ENCODE peak calls at places on chromosome 14, in eight cellular contexts. X, E, P, D, W, A, B and S are unnamed samples.

GRCh38 chr14:99728231-99728920 is 44.3 kb downstream of the CYP46A1 start:
- DNase-seq in D (no peak), A (no peak), E (no peak), B (no peak), P (peak), X (no peak), W (no peak), S (no peak)

GRCh38 chr14:71680733-71681387 is 251.4 kb upstream of the RGS6 start:
- DNase-seq in W (no peak), A (no peak), D (no peak), B (no peak), X (no peak), P (no peak), E (no peak), S (no peak)

GRCh38 chr14:89249296-89249565 is 167.8 kb downstream of the FOXN3 start:
- DNase-seq in P (no peak), W (peak), B (no peak), A (no peak), D (no peak), X (peak), E (no peak), S (no peak)

GRCh38 chr14:33871394-33871793 is 79.5 kb downstream of the EGLN3 start:
- DNase-seq in E (no peak), P (no peak), X (no peak), A (no peak), B (no peak), D (peak), W (no peak), S (no peak)

GRCh38 chr14:24098927-24099813 is 5.1 kb downstream of the PCK2 start:
- DNase-seq in P (no peak), B (no peak), X (no peak), D (no peak), E (no peak), W (no peak), A (no peak), S (no peak)

GRCh38 chr14:96823652-96824051 is 26.5 kb downstream of the VRK1 start:
- DNase-seq in D (no peak), B (no peak), A (no peak), X (no peak), E (no peak), W (no peak), P (no peak), S (no peak)

GRCh38 chr14:22598896-22599244 is 770 bp downstream of the ABHD4 start:
- DNase-seq in W (peak), D (peak), E (peak), B (peak), X (peak), A (peak), P (no peak), S (peak)

GRCh38 chr14:20632831-20633771 is 8.4 kb downstream of the OR6S1 start:
- DNase-seq in P (peak), B (peak), D (peak), A (peak), X (peak), E (peak), W (peak), S (peak)

GRCh38 chr14:90056821-90057220 is 5.0 kb upstream of the KCNK13 start:
- DNase-seq in D (no peak), B (no peak), E (no peak), P (no peak), A (no peak), X (no peak), W (no peak), S (no peak)

GRCh38 chr14:45610303-45610702 is 357.3 kb upstream of the MIS18BP1 start:
- DNase-seq in W (peak), D (no peak), B (no peak), E (peak), P (no peak), A (peak), X (peak), S (no peak)

GRCh38 chr14:90577661-90578282 is 180.9 kb downstream of the CALM1 start:
- DNase-seq in X (no peak), B (no peak), E (no peak), A (no peak), D (no peak), W (no peak), P (no peak), S (no peak)

GRCh38 chr14:33647385-33647786 is 303.5 kb downstream of the EGLN3 start:
- DNase-seq in D (no peak), B (peak), X (peak), E (peak), A (peak), P (no peak), W (peak), S (peak)

GRCh38 chr14:73452341-73453191 is 5.8 kb downstream of the NUMB start:
- DNase-seq in D (no peak), E (peak), X (peak), W (peak), P (no peak), B (peak), A (peak), S (no peak)

GRCh38 chr14:93304771-93305170 is 28.1 kb downstream of the BTBD7 start:
- DNase-seq in A (no peak), D (no peak), X (no peak), E (peak), P (no peak), W (no peak), B (peak), S (no peak)

GRCh38 chr14:105477659-105478623 is 3.3 kb downstream of the CRIP2 start:
- DNase-seq in D (no peak), A (no peak), P (no peak), E (no peak), X (no peak), W (no peak), B (peak), S (no peak)

GRCh38 chr14:64721391-64721791 is 17.2 kb downstream of the PLEKHG3 start:
- DNase-seq in P (no peak), E (peak), W (no peak), X (no peak), A (peak), B (peak), D (no peak), S (peak)

GRCh38 chr14:74048291-74048690 is 29.1 kb downstream of the BBOF1 start:
- DNase-seq in P (no peak), E (peak), A (peak), W (peak), D (peak), X (no peak), B (no peak), S (no peak)

GRCh38 chr14:84959796-84960515 is 570.0 kb upstream of the FLRT2 start:
- DNase-seq in B (no peak), P (no peak), A (no peak), E (no peak), D (no peak), W (no peak), X (no peak), S (no peak)

GRCh38 chr14:28361486-28361885 is 405.1 kb upstream of the FOXG1 start:
- DNase-seq in A (peak), B (no peak), W (no peak), E (no peak), D (no peak), X (no peak), P (no peak), S (no peak)

GRCh38 chr14:22283000-22283399 is 306.0 kb downstream of the DAD1 start:
- DNase-seq in B (no peak), X (no peak), P (no peak), E (no peak), D (no peak), A (peak), W (peak), S (no peak)

GRCh38 chr14:62661818-62662217 is 383.4 kb downstream of the KCNH5 start:
- DNase-seq in A (no peak), B (peak), W (peak), X (no peak), P (no peak), E (no peak), D (no peak), S (no peak)

GRCh38 chr14:22379727-22380126 is 209.3 kb downstream of the DAD1 start:
- DNase-seq in W (peak), D (no peak), A (no peak), P (no peak), B (no peak), E (peak), X (no peak), S (no peak)

GRCh38 chr14:33062476-33062875 is 123.8 kb downstream of the NPAS3 start:
- DNase-seq in B (no peak), W (no peak), X (no peak), A (no peak), E (no peak), D (no peak), P (no peak), S (no peak)

GRCh38 chr14:72291908-72292688 is 359.9 kb downstream of the RGS6 start:
- DNase-seq in D (peak), W (peak), X (peak), P (no peak), A (peak), E (peak), B (peak), S (no peak)

GRCh38 chr14:33792387-33793368 is 158.2 kb downstream of the EGLN3 start:
- DNase-seq in B (peak), E (peak), W (peak), D (peak), X (peak), A (peak), P (peak), S (peak)

GRCh38 chr14:50402965-50403364 is 6.3 kb upstream of the CDKL1 start:
- DNase-seq in W (peak), P (no peak), E (peak), D (no peak), X (no peak), B (no peak), A (no peak), S (no peak)

GRCh38 chr14:46063872-46064271 is 587.7 kb downstream of the RPL10L start:
- DNase-seq in D (peak), W (peak), E (no peak), P (no peak), A (peak), X (no peak), B (no peak), S (no peak)

GRCh38 chr14:64081174-64081746 is 212.9 kb downstream of the ESR2 start:
- DNase-seq in D (no peak), B (no peak), X (no peak), A (no peak), P (no peak), W (peak), E (no peak), S (no peak)

GRCh38 chr14:103134919-103135318 is 11.7 kb downstream of the TNFAIP2 start:
- DNase-seq in B (no peak), E (no peak), X (no peak), P (no peak), W (no peak), D (no peak), A (no peak), S (no peak)

GRCh38 chr14:104343294-104343625 is 204.9 kb downstream of the KIF26A start:
- DNase-seq in D (no peak), B (no peak), W (no peak), P (no peak), E (no peak), A (no peak), X (no peak), S (no peak)

GRCh38 chr14:92663049-92663448 is 85.4 kb downstream of the LGMN start:
- DNase-seq in E (no peak), A (no peak), D (no peak), W (peak), B (peak), P (no peak), X (no peak), S (no peak)

GRCh38 chr14:103696466-103697071 is 18.7 kb downstream of the XRCC3 start:
- DNase-seq in B (peak), D (no peak), X (no peak), W (no peak), A (no peak), P (no peak), E (no peak), S (peak)

GRCh38 chr14:70254476-70254961 is 65.8 kb upstream of the SLC8A3 start:
- DNase-seq in D (peak), W (peak), X (peak), B (peak), E (no peak), A (peak), P (peak), S (no peak)

GRCh38 chr14:104596451-104596918 is 8.1 kb downstream of the TMEM179 start:
- DNase-seq in D (no peak), B (no peak), P (peak), W (no peak), A (no peak), X (no peak), E (no peak), S (no peak)

GRCh38 chr14:71720978-71721624 is 211.1 kb upstream of the RGS6 start:
- DNase-seq in W (peak), A (peak), D (peak), E (peak), X (peak), P (no peak), B (peak), S (peak)

GRCh38 chr14:64723691-64724577 is 19.7 kb downstream of the PLEKHG3 start:
- DNase-seq in P (no peak), B (no peak), D (no peak), A (no peak), E (no peak), W (no peak), X (no peak), S (no peak)

GRCh38 chr14:104280085-104280901 is 141.9 kb downstream of the KIF26A start:
- DNase-seq in D (no peak), E (no peak), P (peak), W (no peak), X (no peak), B (no peak), A (no peak), S (no peak)

GRCh38 chr14:105250986-105251385 is 2.7 kb downstream of the BTBD6 start:
- DNase-seq in B (no peak), W (no peak), A (no peak), E (no peak), P (no peak), D (no peak), X (no peak), S (no peak)

GRCh38 chr14:91139776-91140175 is 25.9 kb downstream of the DGLUCY start:
- DNase-seq in D (peak), E (no peak), X (no peak), W (no peak), A (no peak), B (no peak), P (no peak), S (no peak)

GRCh38 chr14:52950898-52951729 is at the start of gene FERMT2:
- DNase-seq in A (peak), D (peak), W (peak), X (peak), P (peak), B (peak), E (peak), S (peak)

GRCh38 chr14:52950410-52950897 is 396 bp downstream of the FERMT2 start:
- DNase-seq in D (peak), A (peak), X (peak), E (peak), B (peak), P (peak), W (no peak), S (no peak)

GRCh38 chr14:52949711-52950409 is 990 bp downstream of the FERMT2 start:
- DNase-seq in D (peak), A (peak), X (peak), B (peak), E (peak), P (no peak), W (peak), S (no peak)

GRCh38 chr14:52949249-52949648 is 1.6 kb downstream of the FERMT2 start:
- DNase-seq in X (no peak), P (no peak), A (no peak), E (no peak), W (no peak), B (no peak), D (no peak), S (no peak)

DNA sequence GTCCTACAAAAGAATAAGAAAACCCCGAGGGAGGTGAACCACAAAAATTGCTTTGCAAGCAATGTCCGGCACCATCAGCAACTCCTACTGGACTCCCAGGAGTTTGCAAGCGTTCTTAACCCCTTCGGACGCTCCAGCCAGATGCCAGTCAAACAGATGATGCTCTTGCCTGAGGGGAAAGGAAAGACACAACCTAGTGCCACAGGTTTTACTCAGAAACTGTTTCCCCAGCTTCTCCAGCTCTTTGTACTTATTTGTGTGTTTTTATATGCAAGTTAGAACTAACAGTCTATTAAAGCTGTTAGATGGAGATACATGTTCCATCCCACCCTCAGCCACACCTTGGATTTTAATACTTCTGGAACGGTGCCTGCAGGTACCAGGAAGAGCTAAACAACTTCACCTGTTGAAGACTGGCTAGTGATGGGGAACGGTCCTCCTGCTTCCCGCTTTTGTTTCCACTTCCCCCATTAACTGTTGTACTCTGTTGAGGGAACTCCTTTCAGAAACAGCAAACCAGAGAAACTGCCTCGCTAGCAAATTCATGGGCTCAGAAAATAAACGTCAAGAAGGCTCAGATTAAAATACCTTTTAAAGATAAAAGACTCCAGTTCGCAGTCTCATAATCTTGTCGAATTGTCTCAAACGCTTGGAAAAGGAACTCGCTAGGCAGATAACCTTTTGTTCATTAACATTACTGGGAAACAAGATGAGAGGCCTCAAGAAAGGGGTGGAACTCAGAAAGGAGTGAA is 1.1 kb upstream of the FERMT2 start:
- DNase-seq in A (peak), X (peak), E (peak), P (peak), D (peak), B (peak), W (peak), S (peak)
- TF ChIP-seq CTCF in A (peak), X (peak), E (peak), P (no peak), D (no peak), B (peak), W (peak), S (peak)

GRCh38 chr14:80784824-80785223 is 156.7 kb downstream of the CEP128 start:
- DNase-seq in A (peak), E (peak), B (peak), D (no peak), P (no peak), W (no peak), X (no peak), S (peak)
- TF ChIP-seq CTCF in A (no peak), E (peak), B (peak), D (no peak), P (no peak), W (no peak), X (no peak), S (peak)

DNA sequence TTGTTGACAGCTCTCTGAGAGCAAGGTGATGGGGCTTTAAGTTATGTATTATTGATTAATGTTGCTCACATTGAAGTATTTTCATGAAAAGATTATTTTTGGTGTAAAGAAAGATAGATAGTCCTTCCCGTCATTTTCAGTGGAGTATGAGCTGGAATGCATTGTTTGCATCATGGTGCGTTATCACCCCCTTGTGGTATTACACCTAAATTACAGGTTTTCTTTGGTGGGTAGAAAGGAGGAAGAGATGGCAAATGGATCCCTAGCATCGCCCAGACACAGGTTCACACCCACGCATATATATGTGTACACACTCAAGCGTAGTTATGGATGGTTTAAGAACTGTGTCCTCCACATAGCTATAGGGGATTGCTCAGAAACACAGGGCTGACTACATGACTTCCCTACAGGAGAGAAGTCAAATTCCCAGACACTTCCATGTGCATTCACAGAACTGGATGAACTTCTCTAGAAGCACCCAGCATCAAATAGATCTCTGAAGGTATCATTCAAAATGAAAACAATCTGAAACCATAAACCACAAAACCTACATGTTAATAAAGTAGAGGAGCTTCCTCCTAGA is 14.4 kb upstream of the SERPINA10 start:
- DNase-seq in D (peak), X (no peak), W (peak), B (no peak), A (peak), P (no peak), E (no peak), S (no peak)
- TF ChIP-seq CTCF in D (peak), X (no peak), W (peak), B (no peak), A (no peak), P (peak), E (no peak), S (no peak)

GRCh38 chr14:95216013-95216412 is 58.7 kb upstream of the DICER1 start:
- DNase-seq in X (no peak), W (no peak), B (no peak), A (no peak), P (no peak), E (no peak), D (no peak), S (no peak)
- TF ChIP-seq CTCF in X (no peak), W (no peak), B (no peak), A (no peak), P (no peak), E (no peak), D (no peak), S (no peak)

DNA sequence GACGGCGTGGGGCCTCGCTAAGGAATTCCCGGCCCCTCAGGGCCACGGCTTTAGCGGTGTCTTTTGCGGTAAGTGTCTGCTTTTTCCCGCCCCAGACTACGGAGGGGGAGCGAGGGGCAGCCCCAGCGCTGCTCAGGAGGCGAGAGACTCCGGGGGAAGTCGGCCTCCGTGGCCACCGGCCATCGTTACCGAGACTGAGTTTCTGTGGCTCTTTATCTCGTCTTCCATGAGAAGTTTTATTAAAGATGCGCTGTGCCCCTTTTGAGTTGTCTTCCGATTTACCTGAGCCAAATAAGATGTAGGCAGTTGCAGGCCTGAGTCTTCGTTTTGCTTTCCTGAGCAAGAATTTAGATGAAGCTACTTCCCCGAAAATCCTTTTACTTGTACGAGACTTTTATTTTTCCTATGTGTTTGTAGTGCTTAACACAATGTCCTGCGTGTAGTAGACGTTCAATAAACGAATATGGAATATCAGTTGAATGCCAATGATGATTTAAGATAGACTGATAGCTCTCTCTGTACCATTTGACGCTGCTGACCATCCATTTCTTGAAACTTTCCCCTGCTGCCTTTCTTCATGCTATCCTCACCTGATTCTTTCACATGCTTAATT is 462 bp downstream of the SRP54 start:
- DNase-seq in A (no peak), W (no peak), P (no peak), D (no peak), B (no peak), E (no peak), X (no peak), S (no peak)
- TF ChIP-seq CTCF in A (no peak), W (no peak), P (no peak), D (no peak), B (no peak), E (no peak), X (no peak), S (no peak)

DNA sequence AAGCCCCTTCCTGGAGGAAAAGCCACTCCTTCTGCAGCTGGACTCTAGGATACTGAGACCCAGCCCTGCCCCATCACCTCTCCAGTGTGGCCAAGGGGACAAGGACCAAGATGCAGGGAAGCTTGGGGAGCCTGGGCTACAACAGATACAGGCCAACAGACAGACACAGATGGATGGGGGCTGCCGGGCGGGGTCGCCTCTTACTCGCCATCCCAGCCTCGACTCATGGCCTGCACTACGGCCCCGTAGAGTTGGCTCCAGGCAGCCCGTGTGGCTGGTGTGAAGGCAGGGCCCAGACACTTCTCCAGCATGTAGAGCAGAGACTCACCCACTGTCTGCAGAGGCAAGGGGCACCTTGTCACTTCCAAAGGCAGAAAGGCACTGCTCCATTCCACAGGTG is 4.7 kb downstream of the NGB start:
- DNase-seq in E (no peak), A (no peak), P (no peak), D (no peak), W (no peak), X (no peak), B (no peak), S (no peak)
- TF ChIP-seq CTCF in E (no peak), A (no peak), P (no peak), D (no peak), W (no peak), X (no peak), B (no peak), S (no peak)

GRCh38 chr14:55133416-55133815 is 4.4 kb downstream of the LGALS3 start:
- DNase-seq in E (peak), W (no peak), X (no peak), D (peak), A (no peak), P (no peak), B (peak), S (no peak)
- TF ChIP-seq CTCF in E (peak), W (no peak), X (no peak), D (peak), A (no peak), P (no peak), B (peak), S (no peak)